ENCODE peak calls at places on chromosome 13, in nine cellular contexts. H is PC-9, Q is cardiac fibroblast, G is astrocyte of the cerebellum, L is uterus, R is AG04450, T is endothelial cell, O is AG09309, W is fibroblast of pulmonary artery. I is an unnamed sample.

GRCh38 chr13:100707818-100708740 is 33.5 kb upstream of the TMTC4 start:
- DNase-seq in H (no peak), Q (peak; percentile 37), G (peak; percentile 97), L (no peak), R (no peak), T (no peak), O (no peak), W (peak; percentile 17), I (peak; percentile 57)

GRCh38 chr13:94620286-94620896 is 18.7 kb downstream of the GPR180 start:
- DNase-seq in H (peak; percentile 25), Q (peak; percentile 56), G (no peak), L (no peak), R (no peak), T (peak; percentile 26), O (no peak), W (peak; percentile 58), I (peak; percentile 40)

GRCh38 chr13:48507024-48507423 is 25.9 kb downstream of the RCBTB2 start:
- DNase-seq in H (no peak), Q (no peak), G (no peak), L (no peak), R (no peak), T (no peak), O (no peak), W (no peak), I (no peak)

GRCh38 chr13:42110410-42111155 is 62.1 kb downstream of the DGKH start:
- DNase-seq in H (no peak), Q (peak; percentile 92), G (peak; percentile 72), L (peak; percentile 32), R (peak; percentile 54), T (peak; percentile 39), O (peak; percentile 55), W (peak; percentile 92), I (peak; percentile 84)

GRCh38 chr13:73001971-73002370 is 56.8 kb upstream of the KLF5 start:
- DNase-seq in H (no peak), Q (no peak), G (no peak), L (no peak), R (no peak), T (no peak), O (no peak), W (no peak), I (no peak)

GRCh38 chr13:91817250-91817649 is 418.8 kb downstream of the GPC5 start:
- DNase-seq in H (no peak), Q (peak; percentile 6), G (no peak), L (no peak), R (no peak), T (no peak), O (no peak), W (peak; percentile 49), I (peak; percentile 4)

GRCh38 chr13:47287291-47287751 is 390.5 kb upstream of the HTR2A start:
- DNase-seq in H (no peak), Q (peak; percentile 10), G (peak; percentile 91), L (no peak), R (peak; percentile 29), T (no peak), O (no peak), W (peak; percentile 14), I (peak; percentile 61)

GRCh38 chr13:84821261-84821660 is 939.0 kb upstream of the SLITRK1 start:
- DNase-seq in H (no peak), Q (no peak), G (no peak), L (no peak), R (no peak), T (no peak), O (no peak), W (no peak), I (no peak)

GRCh38 chr13:33401238-33401637 is 115.7 kb upstream of the STARD13 start:
- DNase-seq in H (no peak), Q (no peak), G (no peak), L (no peak), R (no peak), T (no peak), O (no peak), W (no peak), I (no peak)

GRCh38 chr13:111460548-111461444 is 140.4 kb downstream of the TEX29 start:
- DNase-seq in H (peak; percentile 27), Q (peak; percentile 67), G (peak; percentile 8), L (no peak), R (peak; percentile 24), T (peak; percentile 59), O (peak; percentile 8), W (peak; percentile 42), I (peak; percentile 50)

GRCh38 chr13:69204620-69205019 is 903.0 kb upstream of the ATXN8OS start:
- DNase-seq in H (no peak), Q (no peak), G (no peak), L (no peak), R (no peak), T (no peak), O (no peak), W (no peak), I (no peak)

GRCh38 chr13:30746816-30747215 is 11.5 kb downstream of the ALOX5AP start:
- DNase-seq in H (no peak), Q (no peak), G (no peak), L (no peak), R (no peak), T (no peak), O (no peak), W (no peak), I (no peak)

GRCh38 chr13:90950134-90950533 is 397.4 kb upstream of the MIR17HG start:
- DNase-seq in H (no peak), Q (no peak), G (no peak), L (no peak), R (no peak), T (no peak), O (no peak), W (no peak), I (no peak)

GRCh38 chr13:41802684-41803554 is 158.0 kb downstream of the VWA8 start:
- DNase-seq in H (no peak), Q (peak; percentile 96), G (peak; percentile 33), L (no peak), R (peak; percentile 15), T (no peak), O (peak; percentile 31), W (peak; percentile 67), I (peak; percentile 86)

GRCh38 chr13:20989883-20990282 is 71.5 kb downstream of the LATS2 start:
- DNase-seq in H (no peak), Q (no peak), G (no peak), L (no peak), R (no peak), T (no peak), O (no peak), W (no peak), I (no peak)

GRCh38 chr13:22936228-22936627 is 244.6 kb upstream of the SGCG start:
- DNase-seq in H (no peak), Q (no peak), G (no peak), L (no peak), R (no peak), T (no peak), O (no peak), W (no peak), I (no peak)

GRCh38 chr13:27926644-27927434 is 7.0 kb downstream of the PDX1 start:
- DNase-seq in H (no peak), Q (no peak), G (no peak), L (no peak), R (no peak), T (no peak), O (no peak), W (no peak), I (no peak)
- TF ChIP-seq CTCF in H (no peak), Q (no peak), G (no peak), L (no peak), R (no peak), T (no peak), O (no peak), W (no peak), I (no peak)

GRCh38 chr13:61002686-61003085 is 413.0 kb downstream of the PCDH20 start:
- DNase-seq in H (no peak), Q (no peak), G (no peak), L (no peak), R (no peak), T (no peak), O (no peak), W (no peak), I (no peak)
- TF ChIP-seq CTCF in H (no peak), Q (no peak), G (no peak), L (no peak), R (no peak), T (no peak), O (no peak), W (no peak), I (no peak)

GRCh38 chr13:28273919-28274318 is 135.6 kb downstream of the PAN3 start:
- DNase-seq in H (no peak), Q (no peak), G (no peak), L (no peak), R (no peak), T (no peak), O (no peak), W (peak; percentile 10), I (peak; percentile 4)
- TF ChIP-seq CTCF in H (no peak), Q (no peak), G (peak; percentile 25), L (no peak), R (peak; percentile 11), T (no peak), O (peak; percentile 19), W (no peak), I (no peak)

GRCh38 chr13:50187352-50188029 is 172.2 kb downstream of the KCNRG start:
- DNase-seq in H (no peak), Q (no peak), G (no peak), L (no peak), R (no peak), T (no peak), O (no peak), W (no peak), I (no peak)

GRCh38 chr13:50188696-50189095 is 173.5 kb downstream of the KCNRG start:
- DNase-seq in H (no peak), Q (no peak), G (no peak), L (no peak), R (no peak), T (no peak), O (no peak), W (no peak), I (no peak)

GRCh38 chr13:50191004-50191403 is 175.8 kb downstream of the KCNRG start:
- DNase-seq in H (no peak), Q (no peak), G (no peak), L (no peak), R (no peak), T (no peak), O (no peak), W (no peak), I (no peak)

GRCh38 chr13:50192272-50192813 is 177.1 kb downstream of the KCNRG start:
- DNase-seq in H (no peak), Q (no peak), G (no peak), L (no peak), R (no peak), T (no peak), O (no peak), W (no peak), I (no peak)

GRCh38 chr13:50189450-50189849 is 174.2 kb downstream of the KCNRG start:
- DNase-seq in H (no peak), Q (no peak), G (no peak), L (no peak), R (no peak), T (no peak), O (no peak), W (no peak), I (no peak)
- TF ChIP-seq CTCF in H (no peak), Q (no peak), G (no peak), L (no peak), R (no peak), T (no peak), O (no peak), W (no peak), I (peak; percentile 14)

GRCh38 chr13:79141082-79141481 is 265.0 kb downstream of the RBM26 start:
- DNase-seq in H (no peak), Q (no peak), G (no peak), L (no peak), R (no peak), T (no peak), O (no peak), W (no peak), I (no peak)
- TF ChIP-seq CTCF in H (no peak), Q (no peak), G (no peak), L (no peak), R (no peak), T (no peak), O (no peak), W (no peak), I (no peak)

GRCh38 chr13:112765734-112766133 is 75.9 kb downstream of the ATP11A start:
- DNase-seq in H (no peak), Q (no peak), G (no peak), L (no peak), R (no peak), T (no peak), O (no peak), W (no peak), I (no peak)
- TF ChIP-seq CTCF in H (no peak), Q (no peak), G (no peak), L (no peak), R (no peak), T (no peak), O (no peak), W (no peak), I (no peak)